ENCODE peak calls at places on chromosomes 2 and 18, in five cellular contexts. T is HL-60, J is A673, P is lung, R is right atrium auricular region. M is an unnamed sample.

GRCh38 chr18:5066380-5066977 is 130.6 kb downstream of the AKAIN1 start:
- DNase-seq in T (peak), J (no peak), P (no peak), R (no peak), M (no peak)

GRCh38 chr18:23912356-23912755 is 102.2 kb upstream of the TTC39C start:
- DNase-seq in T (no peak), J (no peak), P (no peak), R (no peak), M (no peak)

GRCh38 chr2:177283871-177284270 is 19.3 kb upstream of the NFE2L2 start:
- DNase-seq in T (no peak), J (no peak), P (no peak), R (no peak), M (no peak)

GRCh38 chr2:165274698-165275097 is 35.5 kb downstream of the SCN2A start:
- DNase-seq in T (no peak), J (no peak), P (peak), R (peak), M (no peak)

GRCh38 chr2:159130302-159130701 is 156.2 kb downstream of the WDSUB1 start:
- DNase-seq in T (peak), J (no peak), P (no peak), R (no peak), M (no peak)

GRCh38 chr2:120883607-120884405 is 148.1 kb downstream of the GLI2 start:
- DNase-seq in T (no peak), J (no peak), P (no peak), R (no peak), M (no peak)

GRCh38 chr2:215711484-215712034 is 275.7 kb upstream of the FN1 start:
- DNase-seq in T (no peak), J (no peak), P (no peak), R (no peak), M (no peak)

GRCh38 chr2:239402666-239403065 is 1.8 kb upstream of the HDAC4 start:
- DNase-seq in T (peak), J (no peak), P (no peak), R (no peak), M (no peak)

GRCh38 chr2:74704216-74704615 is 50.2 kb downstream of the SEMA4F start:
- DNase-seq in T (no peak), J (no peak), P (no peak), R (no peak), M (peak)

GRCh38 chr18:3042337-3042736 is 29.4 kb upstream of the LPIN2 start:
- DNase-seq in T (no peak), J (no peak), P (no peak), R (peak), M (no peak)
- H3K27ac ChIP-seq in T (no peak), J (no peak), P (no peak), R (no peak), M (no peak)

DNA sequence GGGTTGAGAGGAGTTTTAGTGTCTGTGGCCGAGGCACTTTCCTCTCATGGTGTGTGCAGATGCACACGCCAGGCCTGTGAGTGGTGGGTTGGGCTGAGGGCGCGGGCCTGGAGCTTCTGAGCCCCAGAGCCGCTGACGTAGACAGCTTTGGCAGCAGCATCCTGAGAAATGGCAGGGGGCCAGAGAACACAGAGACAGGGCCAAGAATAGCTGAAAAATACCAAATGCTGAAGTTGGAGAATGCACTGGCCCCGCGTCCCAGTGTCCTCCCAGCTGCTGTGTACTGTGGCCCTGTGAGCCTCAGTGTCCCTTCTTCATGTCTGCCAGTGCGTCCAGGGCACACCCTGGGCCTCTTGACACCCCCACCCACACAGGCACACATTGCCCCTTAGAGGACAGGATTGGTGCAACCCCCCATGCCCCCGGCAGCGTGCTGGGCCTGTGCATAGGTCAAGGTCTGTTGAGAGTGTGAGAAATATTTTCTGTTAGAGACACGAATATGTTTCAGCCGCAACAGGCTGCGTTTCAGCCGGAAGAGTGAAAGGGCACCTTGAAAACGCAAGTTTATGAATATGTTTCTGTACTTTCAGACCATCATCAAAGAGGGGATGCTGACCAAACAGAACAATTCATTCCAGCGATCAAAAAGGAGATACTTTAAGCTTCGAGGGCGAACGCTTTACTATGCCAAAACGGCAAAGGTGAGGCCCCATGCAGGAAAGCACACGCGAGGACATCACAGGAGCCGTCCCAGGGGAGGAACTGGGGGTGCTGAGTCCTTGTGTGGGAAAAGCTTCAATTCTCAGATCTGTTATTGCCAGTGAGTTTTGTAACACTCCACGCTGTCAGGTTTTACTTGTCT is 33.6 kb downstream of the DGKD start:
- DNase-seq in T (no peak), J (peak), P (peak), R (peak), M (no peak)
- H3K27ac ChIP-seq in T (no peak), J (peak), P (peak), R (peak), M (no peak)

DNA sequence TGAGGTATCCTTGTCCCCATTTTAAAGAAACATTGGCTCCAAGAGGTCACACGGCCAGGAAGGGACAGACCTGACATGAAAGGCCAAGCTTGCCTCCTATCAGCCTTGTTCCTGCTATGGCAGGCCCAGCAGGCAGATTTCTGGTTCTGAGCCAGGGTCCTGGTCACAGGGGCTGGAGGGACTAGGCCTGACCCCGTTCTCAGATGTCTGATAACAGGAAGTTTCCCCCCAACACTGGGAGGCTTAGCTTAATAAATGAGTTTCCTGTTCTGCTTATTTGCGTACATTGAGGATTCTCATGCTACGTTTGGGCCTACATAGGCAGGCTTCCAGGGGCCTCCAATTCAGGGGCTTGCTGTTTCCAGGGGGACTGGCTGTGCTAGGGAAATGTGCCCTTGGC is 107.8 kb upstream of the LTBP1 start:
- DNase-seq in T (no peak), J (no peak), P (no peak), R (no peak), M (no peak)
- H3K27ac ChIP-seq in T (no peak), J (no peak), P (no peak), R (no peak), M (no peak)

GRCh38 chr2:104768694-104769093 is 85.2 kb upstream of the POU3F3 start:
- DNase-seq in T (no peak), J (no peak), P (no peak), R (no peak), M (no peak)
- H3K27ac ChIP-seq in T (no peak), J (no peak), P (no peak), R (no peak), M (no peak)

M was measured in epithelial cell of prostate.